ENCODE peak calls at places on chromosomes 3 and 15, in seven cellular contexts. One of them, this sample, is unnamed.
A peak's percentile ranks its signal among the peaks of the same experiment; 100 is the strongest.

GRCh38 chr3:159616234-159616825 is 372.3 kb upstream of the IL12A start:
- DNase-seq in stomach: peak; percentile 39
- DNase-seq in germinal center: no peak
- DNase-seq in Right ventricle myocardium superior: peak; percentile 53
- DNase-seq in brain microvascular endothelial cell: peak; percentile 65
- DNase-seq in hepatocyte: peak; percentile 48
- DNase-seq in HCT116: no peak
- DNase-seq in this sample: no peak

GRCh38 chr3:186525369-186526255 is 18.6 kb downstream of the CRYGS start:
- DNase-seq in HCT116: no peak
- DNase-seq in hepatocyte: no peak
- DNase-seq in brain microvascular endothelial cell: no peak
- DNase-seq in stomach: no peak
- DNase-seq in Right ventricle myocardium superior: no peak
- DNase-seq in germinal center: peak; percentile 38
- DNase-seq in this sample: no peak

GRCh38 chr3:48568476-48568875 is 4.9 kb upstream of the UCN2 start:
- DNase-seq in brain microvascular endothelial cell: no peak
- DNase-seq in hepatocyte: no peak
- DNase-seq in germinal center: no peak
- DNase-seq in Right ventricle myocardium superior: no peak
- DNase-seq in HCT116: no peak
- DNase-seq in stomach: no peak
- DNase-seq in this sample: no peak

GRCh38 chr3:19046440-19046839 is 101.9 kb upstream of the KCNH8 start:
- DNase-seq in HCT116: no peak
- DNase-seq in stomach: no peak
- DNase-seq in brain microvascular endothelial cell: no peak
- DNase-seq in germinal center: no peak
- DNase-seq in hepatocyte: no peak
- DNase-seq in Right ventricle myocardium superior: no peak
- DNase-seq in this sample: no peak

GRCh38 chr15:40633178-40633577 is 39.1 kb downstream of the KNL1 start:
- DNase-seq in germinal center: no peak
- DNase-seq in hepatocyte: no peak
- DNase-seq in Right ventricle myocardium superior: no peak
- DNase-seq in brain microvascular endothelial cell: peak; percentile 13
- DNase-seq in stomach: no peak
- DNase-seq in HCT116: no peak
- DNase-seq in this sample: no peak

GRCh38 chr15:66766282-66767228 is 64.5 kb downstream of the SMAD6 start:
- DNase-seq in hepatocyte: peak; percentile 37
- DNase-seq in stomach: no peak
- DNase-seq in brain microvascular endothelial cell: peak; percentile 38
- DNase-seq in germinal center: no peak
- DNase-seq in HCT116: no peak
- DNase-seq in Right ventricle myocardium superior: no peak
- DNase-seq in this sample: no peak

GRCh38 chr3:48395714-48396113 is 23.7 kb downstream of the FBXW12 start:
- DNase-seq in Right ventricle myocardium superior: no peak
- DNase-seq in brain microvascular endothelial cell: no peak
- DNase-seq in germinal center: no peak
- DNase-seq in hepatocyte: no peak
- DNase-seq in stomach: no peak
- DNase-seq in HCT116: no peak
- DNase-seq in this sample: no peak

GRCh38 chr3:55246016-55246415 is 241.1 kb downstream of the WNT5A start:
- DNase-seq in HCT116: no peak
- DNase-seq in hepatocyte: no peak
- DNase-seq in Right ventricle myocardium superior: no peak
- DNase-seq in brain microvascular endothelial cell: peak; percentile 22
- DNase-seq in stomach: no peak
- DNase-seq in germinal center: no peak
- DNase-seq in this sample: no peak

GRCh38 chr15:77455696-77456293 is 35.1 kb downstream of the HMG20A start:
- DNase-seq in stomach: no peak
- DNase-seq in Right ventricle myocardium superior: no peak
- DNase-seq in germinal center: no peak
- DNase-seq in hepatocyte: peak; percentile 7
- DNase-seq in brain microvascular endothelial cell: peak; percentile 55
- DNase-seq in HCT116: no peak
- DNase-seq in this sample: no peak

GRCh38 chr3:124174910-124175874 is 183.3 kb upstream of the ROPN1 start:
- DNase-seq in brain microvascular endothelial cell: no peak
- DNase-seq in hepatocyte: no peak
- DNase-seq in Right ventricle myocardium superior: no peak
- DNase-seq in germinal center: no peak
- DNase-seq in HCT116: no peak
- DNase-seq in stomach: no peak
- DNase-seq in this sample: no peak

GRCh38 chr3:58059349-58060321 is 51.4 kb downstream of the FLNB start:
- DNase-seq in brain microvascular endothelial cell: peak; percentile 90
- DNase-seq in Right ventricle myocardium superior: no peak
- DNase-seq in HCT116: no peak
- DNase-seq in stomach: peak; percentile 34
- DNase-seq in hepatocyte: peak; percentile 88
- DNase-seq in germinal center: no peak
- DNase-seq in this sample: no peak

GRCh38 chr3:89787995-89788394 is 680.6 kb downstream of the EPHA3 start:
- DNase-seq in stomach: no peak
- DNase-seq in brain microvascular endothelial cell: no peak
- DNase-seq in hepatocyte: no peak
- DNase-seq in HCT116: no peak
- DNase-seq in Right ventricle myocardium superior: no peak
- DNase-seq in germinal center: no peak
- DNase-seq in this sample: no peak

GRCh38 chr15:90340345-90340744 is 11.7 kb upstream of the ZNF774 start:
- DNase-seq in brain microvascular endothelial cell: no peak
- DNase-seq in germinal center: no peak
- DNase-seq in stomach: no peak
- DNase-seq in HCT116: peak; percentile 73
- DNase-seq in Right ventricle myocardium superior: no peak
- DNase-seq in hepatocyte: peak; percentile 40
- DNase-seq in this sample: no peak

GRCh38 chr15:88788036-88788435 is 15.2 kb upstream of the ACAN start:
- DNase-seq in hepatocyte: no peak
- DNase-seq in stomach: no peak
- DNase-seq in germinal center: no peak
- DNase-seq in HCT116: no peak
- DNase-seq in Right ventricle myocardium superior: no peak
- DNase-seq in brain microvascular endothelial cell: no peak
- DNase-seq in this sample: no peak

GRCh38 chr3:149274220-149274619 is 52.6 kb upstream of the CP start:
- DNase-seq in hepatocyte: no peak
- DNase-seq in Right ventricle myocardium superior: no peak
- DNase-seq in brain microvascular endothelial cell: no peak
- DNase-seq in stomach: no peak
- DNase-seq in germinal center: no peak
- DNase-seq in HCT116: no peak
- DNase-seq in this sample: no peak

GRCh38 chr15:52337961-52338535 is 42.4 kb upstream of the MYO5C start:
- DNase-seq in germinal center: no peak
- DNase-seq in stomach: no peak
- DNase-seq in HCT116: no peak
- DNase-seq in hepatocyte: no peak
- DNase-seq in Right ventricle myocardium superior: no peak
- DNase-seq in brain microvascular endothelial cell: no peak
- DNase-seq in this sample: no peak

GRCh38 chr3:88031543-88032148 is 27.2 kb downstream of the CGGBP1 start:
- DNase-seq in HCT116: no peak
- DNase-seq in brain microvascular endothelial cell: peak; percentile 8
- DNase-seq in hepatocyte: no peak
- DNase-seq in Right ventricle myocardium superior: no peak
- DNase-seq in stomach: no peak
- DNase-seq in germinal center: peak; percentile 42
- DNase-seq in this sample: peak; percentile 31

GRCh38 chr3:40843851-40844548 is 319.2 kb downstream of the ZNF621 start:
- DNase-seq in hepatocyte: no peak
- DNase-seq in brain microvascular endothelial cell: no peak
- DNase-seq in stomach: no peak
- DNase-seq in germinal center: no peak
- DNase-seq in Right ventricle myocardium superior: no peak
- DNase-seq in HCT116: no peak
- DNase-seq in this sample: no peak

GRCh38 chr3:189316296-189317019 is 144.7 kb downstream of the TPRG1 start:
- DNase-seq in HCT116: no peak
- DNase-seq in brain microvascular endothelial cell: no peak
- DNase-seq in hepatocyte: peak; percentile 59
- DNase-seq in Right ventricle myocardium superior: no peak
- DNase-seq in stomach: peak; percentile 68
- DNase-seq in germinal center: no peak
- DNase-seq in this sample: no peak

GRCh38 chr15:75356539-75356938 is 9.7 kb downstream of the NEIL1 start:
- DNase-seq in HCT116: no peak
- DNase-seq in germinal center: no peak
- DNase-seq in Right ventricle myocardium superior: no peak
- DNase-seq in hepatocyte: no peak
- DNase-seq in stomach: no peak
- DNase-seq in brain microvascular endothelial cell: no peak
- DNase-seq in this sample: no peak

GRCh38 chr3:115862099-115862498 is 238.8 kb downstream of the GAP43 start:
- DNase-seq in hepatocyte: no peak
- DNase-seq in stomach: no peak
- DNase-seq in brain microvascular endothelial cell: no peak
- DNase-seq in HCT116: no peak
- DNase-seq in Right ventricle myocardium superior: no peak
- DNase-seq in germinal center: no peak
- DNase-seq in this sample: no peak

GRCh38 chr3:67017211-67017610 is 19.1 kb downstream of the KBTBD8 start:
- DNase-seq in brain microvascular endothelial cell: no peak
- DNase-seq in stomach: no peak
- DNase-seq in Right ventricle myocardium superior: no peak
- DNase-seq in HCT116: no peak
- DNase-seq in hepatocyte: no peak
- DNase-seq in germinal center: peak; percentile 12
- DNase-seq in this sample: no peak